ENCODE peak calls at places on chromosome 7, in seven cellular contexts. B is H1; G is GM23248; F is fibroblast of lung; O is esophagus squamous epithelium; D is tibial artery; T is CD4-positive, CD25-positive, alpha-beta regulatory T cell. N is an unnamed sample.

GRCh38 chr7:156017916-156018700 is 205.8 kb upstream of the SHH start:
- DNase-seq in D (peak; percentile 42), O (no peak), B (peak; percentile 39), G (no peak), T (no peak), F (no peak), N (no peak)

GRCh38 chr7:78516450-78516849 is 717.9 kb downstream of the PHTF2 start:
- DNase-seq in O (no peak), B (no peak), F (no peak), T (no peak), D (no peak), G (no peak), N (no peak)

GRCh38 chr7:151999337-152000090 is 26.0 kb upstream of the GALNT11 start:
- DNase-seq in G (peak; percentile 29), T (no peak), F (no peak), D (no peak), B (no peak), O (no peak), N (no peak)

GRCh38 chr7:126727930-126728331 is 524.8 kb downstream of the GRM8 start:
- DNase-seq in D (no peak), T (peak; percentile 27), G (peak; percentile 23), O (no peak), B (no peak), F (peak; percentile 69), N (no peak)

GRCh38 chr7:87110778-87111177 is 41.5 kb upstream of the DMTF1 start:
- DNase-seq in T (no peak), F (peak; percentile 62), B (no peak), D (no peak), G (peak; percentile 62), O (no peak), N (no peak)

GRCh38 chr7:158395780-158396214 is 191.8 kb downstream of the PTPRN2 start:
- DNase-seq in F (no peak), B (peak; percentile 78), T (no peak), G (peak; percentile 1), O (no peak), D (no peak), N (no peak)

GRCh38 chr7:80602007-80602406 is 36.4 kb upstream of the CD36 start:
- DNase-seq in T (no peak), F (no peak), O (no peak), G (no peak), B (no peak), D (no peak), N (no peak)

GRCh38 chr7:129054438-129055293 is at the start of gene TNPO3:
- DNase-seq in B (peak; percentile 95), T (peak; percentile 95), G (peak; percentile 98), D (peak; percentile 94), O (peak; percentile 60), F (peak; percentile 90), N (peak; percentile 95)

GRCh38 chr7:142478479-142479220 is 220.8 kb upstream of the PRSS58 start:
- DNase-seq in T (peak; percentile 55), D (peak; percentile 60), F (peak; percentile 51), B (no peak), O (no peak), G (peak; percentile 71), N (no peak)

GRCh38 chr7:50807026-50807730 is 24.5 kb upstream of the GRB10 start:
- DNase-seq in G (peak; percentile 66), O (no peak), B (no peak), D (peak; percentile 25), F (peak; percentile 82), T (no peak), N (no peak)

GRCh38 chr7:45192546-45193177 is 35.1 kb downstream of the RAMP3 start:
- DNase-seq in G (no peak), B (no peak), F (no peak), D (no peak), T (no peak), O (no peak), N (no peak)

GRCh38 chr7:31122649-31123058 is 70.5 kb downstream of the ADCYAP1R1 start:
- DNase-seq in B (peak; percentile 74), D (peak; percentile 80), F (peak; percentile 81), G (peak; percentile 91), O (no peak), T (peak; percentile 61), N (no peak)

GRCh38 chr7:151727579-151728285 is 149.2 kb downstream of the PRKAG2 start:
- DNase-seq in O (peak; percentile 27), D (peak; percentile 89), G (peak; percentile 100), T (peak; percentile 65), B (no peak), F (peak; percentile 97), N (peak; percentile 84)

GRCh38 chr7:103445228-103446020 is 583 bp downstream of the SLC26A5 start:
- DNase-seq in O (no peak), D (no peak), T (no peak), G (peak; percentile 23), F (no peak), B (peak; percentile 79), N (no peak)

GRCh38 chr7:159126496-159127345 is 17.9 kb downstream of the VIPR2 start:
- DNase-seq in G (no peak), O (no peak), D (peak; percentile 21), F (no peak), B (no peak), T (no peak), N (no peak)

GRCh38 chr7:51019231-51019844 is 236.6 kb upstream of the GRB10 start:
- DNase-seq in D (no peak), G (peak; percentile 62), T (no peak), F (peak; percentile 97), B (peak; percentile 29), O (no peak), N (no peak)

GRCh38 chr7:46633200-46633599 is 712.1 kb upstream of the IGFBP3 start:
- DNase-seq in G (no peak), O (no peak), D (no peak), B (no peak), T (no peak), F (peak; percentile 5), N (no peak)

DNA sequence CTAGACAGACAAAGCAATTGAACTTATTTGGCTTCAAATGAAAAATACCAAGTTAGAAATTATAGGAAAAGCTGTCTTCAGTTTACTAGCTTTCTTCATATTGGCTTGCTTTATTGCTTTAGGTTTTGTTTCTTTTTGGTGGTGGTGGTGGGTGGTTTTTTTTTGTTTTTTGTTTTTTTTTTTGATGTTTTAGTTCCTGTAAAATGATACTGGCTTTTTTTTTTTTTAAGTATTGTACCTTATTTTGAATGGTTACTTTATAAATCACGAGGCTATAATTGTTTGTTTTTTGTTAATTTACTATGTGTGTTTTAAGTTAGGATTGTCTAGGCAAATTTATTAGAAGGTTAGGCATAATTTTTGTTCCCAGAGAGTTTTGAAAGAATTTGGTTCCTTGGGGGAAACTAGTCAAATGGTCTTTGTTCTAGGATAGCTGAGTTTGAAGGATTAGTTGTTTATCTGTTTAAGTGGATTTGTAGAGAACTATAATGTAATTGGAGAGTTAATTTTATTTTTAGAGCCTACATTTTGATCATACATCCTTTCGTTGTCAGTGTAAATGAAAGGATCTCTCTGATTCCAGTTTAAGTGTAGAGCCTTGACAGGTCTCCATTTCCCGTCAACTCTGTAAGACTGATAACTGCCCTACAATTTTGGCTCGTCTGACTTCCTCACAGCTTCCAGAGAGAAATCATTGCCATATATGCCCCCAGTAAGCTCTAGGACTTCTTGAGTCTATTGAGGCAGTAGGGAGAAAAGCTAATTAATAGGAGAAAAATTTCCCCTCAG is 3.5 kb downstream of the KMT2E start:
- DNase-seq in D (no peak), F (no peak), T (peak; percentile 53), B (no peak), G (no peak), O (no peak), N (no peak)
- H3K27ac ChIP-seq in D (peak overlapping the region; percentile 99), F (peak overlapping the region; percentile 26), T (peak overlapping the region; percentile 100), B (no peak overlapping the region), G (peak overlapping the region; percentile 99), O (peak overlapping the region; percentile 99), N (peak overlapping the region; percentile 100)

DNA sequence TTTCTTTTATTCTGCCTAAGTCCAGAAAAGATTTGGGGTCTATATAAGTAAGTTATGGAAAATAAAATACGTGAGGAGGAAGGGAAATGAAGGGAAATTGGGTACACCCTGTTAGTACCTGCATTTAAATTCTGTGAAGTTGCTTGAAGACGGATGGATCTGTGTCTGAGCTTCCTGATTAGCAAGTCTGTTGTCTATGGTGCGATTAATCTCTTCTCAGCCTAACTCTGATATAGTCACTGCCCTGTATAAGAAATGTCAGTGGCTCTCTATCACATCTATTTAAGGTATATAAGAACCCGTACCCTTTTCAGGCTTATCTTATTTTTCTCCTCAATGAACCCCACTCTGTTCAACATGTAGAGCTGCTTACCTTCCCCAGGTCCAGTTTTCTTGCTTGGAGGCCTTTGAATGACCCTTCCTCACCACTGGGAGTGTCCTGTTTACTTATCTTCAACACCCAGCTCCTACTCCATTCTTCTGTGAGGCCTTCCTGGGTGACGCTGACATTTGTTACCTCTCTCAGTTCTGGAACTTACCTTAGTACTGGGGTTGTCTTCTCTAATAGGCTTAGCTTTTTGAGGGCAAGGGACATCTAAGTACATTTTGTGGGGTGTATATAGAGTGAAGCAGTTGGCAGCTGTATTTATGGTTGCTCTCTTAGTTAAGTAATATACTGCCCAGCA is 149.6 kb upstream of the PRPS1L1 start:
- DNase-seq in G (no peak), O (no peak), B (no peak), D (no peak), T (no peak), F (no peak), N (no peak)
- H3K4me3 ChIP-seq in G (no peak overlapping the region), O (no peak overlapping the region), B (no peak overlapping the region), D (no peak overlapping the region), T (no peak overlapping the region), F (no peak overlapping the region), N (no peak overlapping the region)

GRCh38 chr7:139630643-139631519 is 107.4 kb downstream of the CLEC2L start:
- DNase-seq in T (no peak), D (no peak), G (no peak), F (no peak), B (no peak), O (no peak), N (no peak)

GRCh38 chr7:139626817-139627216 is 103.3 kb downstream of the CLEC2L start:
- DNase-seq in F (no peak), O (no peak), B (no peak), G (no peak), D (no peak), T (peak; percentile 65), N (no peak)

GRCh38 chr7:139634087-139634486 is 110.6 kb downstream of the CLEC2L start:
- DNase-seq in T (no peak), G (no peak), F (no peak), D (no peak), B (no peak), O (no peak), N (no peak)

GRCh38 chr7:139631520-139632031 is 108.1 kb downstream of the CLEC2L start:
- DNase-seq in T (no peak), G (no peak), D (no peak), B (no peak), O (no peak), F (no peak), N (no peak)

GRCh38 chr7:139629392-139630082 is 106.1 kb downstream of the CLEC2L start:
- DNase-seq in G (peak; percentile 7), T (no peak), D (no peak), F (no peak), O (no peak), B (no peak), N (no peak)
- H3K4me1 ChIP-seq in G (no peaks in the 10 kb centered on the region), T (peaks cover 18% of the 10 kb centered on the region), D (no peaks in the 10 kb centered on the region), F (no peaks in the 10 kb centered on the region), O (no peaks in the 10 kb centered on the region), B (no peaks in the 10 kb centered on the region), N (peaks cover 12% of the 10 kb centered on the region)

DNA sequence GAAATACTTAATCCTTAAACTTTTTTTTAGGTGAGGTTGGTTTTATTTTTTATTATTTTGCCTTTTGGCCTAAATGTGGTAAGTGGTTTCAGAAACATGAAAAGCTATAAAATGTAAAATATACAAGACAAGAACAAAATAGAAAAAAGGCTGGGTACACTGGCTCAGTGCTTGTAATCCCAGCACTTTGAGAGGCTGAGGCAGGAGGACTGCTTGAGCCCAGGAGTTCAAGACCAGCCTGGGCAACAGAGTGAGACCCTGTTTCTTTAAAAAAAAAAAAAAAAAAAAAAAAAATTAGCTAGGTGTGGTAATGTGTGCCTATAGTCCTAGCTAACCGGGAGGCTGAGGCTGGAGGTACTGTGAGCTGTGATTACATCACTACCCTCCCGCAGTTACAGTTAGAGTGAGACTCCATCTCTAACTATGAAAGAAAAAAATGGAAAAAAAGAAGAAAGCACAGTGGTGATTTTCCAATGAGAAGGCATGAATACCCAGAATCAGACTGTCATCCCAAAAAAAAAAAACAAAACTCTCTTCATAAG is 270.1 kb upstream of the MKLN1 start:
- DNase-seq in F (no peak), O (no peak), G (no peak), B (no peak), T (peak; percentile 84), D (no peak), N (no peak)
- H3K27ac ChIP-seq in F (peak overlapping the region; percentile 55), O (no peak overlapping the region), G (no peak overlapping the region), B (no peak overlapping the region), T (peak overlapping the region; percentile 85), D (no peak overlapping the region), N (peak overlapping the region; percentile 75)

N was measured in heart left ventricle.